ENCODE peak calls at places on chromosome 22, in seven cellular contexts. Z, X, U, K, O, C and L are unnamed samples.

GRCh38 chr22:44446483-44446882 is 51.5 kb downstream of the RTL6 start:
- DNase-seq in Z (no peak), X (no peak), U (no peak), K (peak), O (no peak), C (no peak), L (no peak)

GRCh38 chr22:44229331-44229730 is 48.6 kb downstream of the PARVG start:
- DNase-seq in Z (no peak), X (no peak), U (no peak), K (no peak), O (no peak), C (no peak), L (no peak)

GRCh38 chr22:20946080-20946986 is 20.7 kb upstream of the AIFM3 start:
- DNase-seq in Z (peak), X (peak), U (no peak), K (no peak), O (peak), C (no peak), L (no peak)

GRCh38 chr22:44046485-44047141 is 22.5 kb downstream of the PARVB start:
- DNase-seq in Z (no peak), X (no peak), U (no peak), K (no peak), O (no peak), C (no peak), L (no peak)

GRCh38 chr22:26674211-26675190 is 17.1 kb downstream of the MIAT start:
- DNase-seq in Z (no peak), X (no peak), U (no peak), K (no peak), O (no peak), C (no peak), L (no peak)

GRCh38 chr22:40026641-40027040 is 31.9 kb downstream of the FAM83F start:
- DNase-seq in Z (no peak), X (no peak), U (no peak), K (no peak), O (no peak), C (peak), L (no peak)

GRCh38 chr22:43998865-43999264 is 25.2 kb upstream of the PARVB start:
- DNase-seq in Z (no peak), X (no peak), U (no peak), K (no peak), O (no peak), C (no peak), L (no peak)

GRCh38 chr22:25728064-25728463 is 13.9 kb upstream of the MYO18B start:
- DNase-seq in Z (no peak), X (no peak), U (no peak), K (no peak), O (no peak), C (no peak), L (no peak)

GRCh38 chr22:31544481-31545480 is 48.4 kb downstream of the SFI1 start:
- DNase-seq in Z (no peak), X (no peak), U (no peak), K (no peak), O (no peak), C (no peak), L (no peak)

GRCh38 chr22:45546333-45547015 is 43.8 kb downstream of the FBLN1 start:
- DNase-seq in Z (no peak), X (no peak), U (no peak), K (no peak), O (no peak), C (no peak), L (no peak)

DNA sequence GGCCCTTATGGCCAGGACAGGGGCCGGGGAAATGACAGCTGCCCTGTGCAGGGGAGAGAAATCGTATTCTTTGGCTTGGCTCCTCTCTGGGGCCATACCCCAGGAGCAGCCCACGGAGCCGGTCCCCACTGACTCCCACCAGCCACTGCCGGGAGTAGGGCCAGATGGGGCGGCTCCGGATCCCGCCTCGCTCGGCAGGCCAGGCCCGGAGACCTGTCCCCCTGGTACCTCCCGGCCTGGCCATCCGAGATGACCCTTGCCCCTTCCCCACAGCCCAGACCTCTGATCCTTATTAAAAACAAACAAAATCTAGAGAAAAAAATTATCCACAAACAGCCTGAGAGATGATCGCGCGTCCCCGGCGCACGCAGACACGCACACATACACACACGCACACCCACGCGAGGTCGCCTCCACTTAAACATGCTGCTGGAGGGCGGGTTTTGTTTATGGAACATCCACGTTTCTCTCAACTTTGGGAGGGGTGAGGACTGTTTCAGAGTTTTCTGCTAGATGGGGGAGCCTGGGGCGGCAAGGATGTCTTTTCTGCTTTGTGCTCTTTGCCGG is 59.1 kb downstream of the IGLL1 start:
- DNase-seq in Z (no peak), X (no peak), U (no peak), K (no peak), O (peak), C (peak), L (peak)
- H3K4me2 ChIP-seq in Z (peak), X (peak), U (peak), K (peak), O (peak), C (peak), L (peak)

DNA sequence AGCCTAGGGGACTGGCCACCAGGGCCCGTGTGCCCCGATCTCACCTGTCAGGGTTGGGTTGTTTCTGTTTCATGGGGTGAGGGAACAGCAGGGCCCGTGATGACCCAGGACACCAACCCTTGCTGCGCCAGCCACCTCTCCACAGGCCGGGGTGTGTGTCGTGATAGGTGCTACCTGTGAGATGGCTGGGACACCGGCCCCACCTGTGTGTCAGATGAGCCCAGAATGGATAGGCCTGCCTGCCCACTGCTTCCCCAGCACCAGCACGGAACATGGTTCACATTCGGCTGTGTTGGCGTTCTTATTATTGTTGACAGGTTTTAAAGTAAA is 7.1 kb downstream of the CLDN5 start:
- DNase-seq in Z (no peak), X (no peak), U (no peak), K (no peak), O (no peak), C (no peak), L (no peak)
- H2AFZ ChIP-seq in Z (no peak), X (no peak), U (no peak), K (no peak), O (no peak), C (no peak), L (no peak)

GRCh38 chr22:46672731-46673130 is 52.5 kb downstream of the GRAMD4 start:
- DNase-seq in Z (no peak), X (no peak), U (no peak), K (no peak), O (peak), C (no peak), L (no peak)

GRCh38 chr22:46674906-46675305 is 54.7 kb downstream of the GRAMD4 start:
- DNase-seq in Z (no peak), X (no peak), U (no peak), K (no peak), O (no peak), C (no peak), L (no peak)

GRCh38 chr22:46673205-46673604 is 53.0 kb downstream of the GRAMD4 start:
- DNase-seq in Z (no peak), X (no peak), U (no peak), K (no peak), O (peak), C (no peak), L (no peak)

GRCh38 chr22:46674367-46674781 is 54.2 kb downstream of the GRAMD4 start:
- DNase-seq in Z (peak), X (no peak), U (no peak), K (no peak), O (no peak), C (no peak), L (no peak)

GRCh38 chr22:46673677-46674236 is 53.6 kb downstream of the GRAMD4 start:
- DNase-seq in Z (no peak), X (no peak), U (no peak), K (no peak), O (no peak), C (no peak), L (no peak)
- H3K4me2 ChIP-seq in Z (no peak), X (no peak), U (no peak), K (no peak), O (no peak), C (no peak), L (no peak)

DNA sequence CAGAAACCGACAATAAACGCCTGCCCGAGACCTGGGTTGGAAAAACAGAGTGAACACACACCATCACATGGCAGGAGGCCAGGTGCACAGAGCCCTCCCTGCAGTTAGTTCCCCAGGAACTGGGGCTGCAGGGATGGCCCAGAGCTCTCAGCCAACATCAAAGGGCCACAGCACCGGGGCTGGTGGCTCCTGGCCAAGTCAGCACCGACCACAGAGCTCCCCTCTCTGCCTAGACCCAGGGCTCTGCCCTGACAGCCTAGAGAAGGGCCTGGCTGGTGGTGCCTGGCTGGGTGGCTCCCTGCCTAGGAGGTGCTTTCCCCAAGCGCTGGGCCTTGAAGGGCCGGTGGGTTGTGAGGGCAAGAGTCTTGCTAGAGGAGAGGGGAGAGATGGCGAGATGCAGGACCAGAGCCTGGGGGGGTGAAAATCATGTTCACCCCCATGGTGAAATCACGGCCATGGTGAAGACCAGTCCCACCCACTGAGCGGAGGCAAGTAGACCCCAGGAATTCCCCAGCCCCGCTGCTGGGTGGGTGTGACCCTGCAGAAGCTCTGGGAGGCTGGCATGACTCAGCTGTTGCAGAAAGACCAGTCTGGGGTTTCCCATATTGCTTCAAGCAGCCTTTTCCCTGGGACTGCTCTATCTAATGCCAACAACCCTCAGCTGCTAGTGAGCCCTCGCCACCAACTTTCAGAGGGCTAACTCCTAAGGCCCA is 7.2 kb upstream of the BID start:
- DNase-seq in Z (peak), X (peak), U (no peak), K (no peak), O (peak), C (no peak), L (no peak)
- H2AFZ ChIP-seq in Z (no peak), X (no peak), U (no peak), K (no peak), O (no peak), C (no peak), L (no peak)

GRCh38 chr22:37292641-37293040 is 10.3 kb downstream of the CYTH4 start:
- DNase-seq in Z (no peak), X (no peak), U (no peak), K (no peak), O (no peak), C (no peak), L (no peak)

GRCh38 chr22:37288521-37288920 is 6.2 kb downstream of the CYTH4 start:
- DNase-seq in Z (no peak), X (no peak), U (no peak), K (no peak), O (no peak), C (no peak), L (no peak)

GRCh38 chr22:37289156-37289735 is 6.9 kb downstream of the CYTH4 start:
- DNase-seq in Z (no peak), X (no peak), U (no peak), K (no peak), O (no peak), C (no peak), L (no peak)

GRCh38 chr22:37291559-37292298 is 9.4 kb downstream of the CYTH4 start:
- DNase-seq in Z (no peak), X (no peak), U (no peak), K (no peak), O (no peak), C (no peak), L (no peak)

GRCh38 chr22:37290737-37291136 is 8.4 kb downstream of the CYTH4 start:
- DNase-seq in Z (no peak), X (peak), U (no peak), K (no peak), O (peak), C (no peak), L (no peak)
- H3K4me2 ChIP-seq in Z (no peak), X (no peak), U (peak), K (no peak), O (no peak), C (no peak), L (no peak)

GRCh38 chr22:49928185-49928495 is 9.7 kb downstream of the CRELD2 start:
- DNase-seq in Z (no peak), X (no peak), U (no peak), K (no peak), O (no peak), C (no peak), L (no peak)

GRCh38 chr22:49928571-49929552 is 10.4 kb downstream of the CRELD2 start:
- DNase-seq in Z (no peak), X (no peak), U (no peak), K (no peak), O (no peak), C (no peak), L (no peak)

GRCh38 chr22:49930596-49931412 is 12.4 kb downstream of the CRELD2 start:
- DNase-seq in Z (peak), X (peak), U (peak), K (peak), O (peak), C (peak), L (no peak)

GRCh38 chr22:49930128-49930527 is 11.7 kb downstream of the CRELD2 start:
- DNase-seq in Z (no peak), X (no peak), U (no peak), K (no peak), O (no peak), C (no peak), L (no peak)

DNA sequence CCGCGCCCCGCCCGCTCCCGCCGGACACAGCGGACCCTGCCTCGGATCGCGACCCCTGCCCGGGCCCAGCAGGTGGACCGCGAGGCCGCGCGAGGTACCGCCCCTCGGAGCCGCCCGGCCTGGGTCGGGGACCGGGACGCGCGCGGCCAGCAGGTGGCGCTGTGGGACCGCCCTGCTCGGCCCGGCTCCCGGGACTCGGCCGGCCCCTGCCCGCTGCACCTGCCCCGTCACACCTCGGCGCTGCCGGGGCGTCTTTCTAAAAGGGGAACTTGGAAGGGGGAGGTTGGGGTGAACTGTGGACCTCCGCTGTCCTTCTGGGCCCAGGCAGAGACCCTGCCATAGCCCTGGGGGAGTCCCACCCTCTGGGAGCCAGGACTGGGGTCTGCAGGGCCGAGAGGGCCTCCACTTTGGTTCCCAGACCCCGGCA is 11.1 kb downstream of the CRELD2 start:
- DNase-seq in Z (no peak), X (peak), U (no peak), K (peak), O (peak), C (peak), L (peak)
- H2AFZ ChIP-seq in Z (no peak), X (peak), U (no peak), K (no peak), O (no peak), C (no peak), L (peak)

GRCh38 chr22:28931844-28932561 is 48.6 kb downstream of the ZNRF3 start:
- DNase-seq in Z (no peak), X (no peak), U (no peak), K (no peak), O (no peak), C (no peak), L (no peak)

GRCh38 chr22:28935140-28935539 is 51.8 kb downstream of the ZNRF3 start:
- DNase-seq in Z (no peak), X (no peak), U (no peak), K (no peak), O (no peak), C (no peak), L (no peak)

GRCh38 chr22:28935713-28936112 is 52.3 kb downstream of the ZNRF3 start:
- DNase-seq in Z (no peak), X (no peak), U (no peak), K (no peak), O (no peak), C (no peak), L (no peak)

GRCh38 chr22:28934026-28934425 is 50.7 kb downstream of the ZNRF3 start:
- DNase-seq in Z (no peak), X (no peak), U (no peak), K (no peak), O (no peak), C (no peak), L (no peak)

DNA sequence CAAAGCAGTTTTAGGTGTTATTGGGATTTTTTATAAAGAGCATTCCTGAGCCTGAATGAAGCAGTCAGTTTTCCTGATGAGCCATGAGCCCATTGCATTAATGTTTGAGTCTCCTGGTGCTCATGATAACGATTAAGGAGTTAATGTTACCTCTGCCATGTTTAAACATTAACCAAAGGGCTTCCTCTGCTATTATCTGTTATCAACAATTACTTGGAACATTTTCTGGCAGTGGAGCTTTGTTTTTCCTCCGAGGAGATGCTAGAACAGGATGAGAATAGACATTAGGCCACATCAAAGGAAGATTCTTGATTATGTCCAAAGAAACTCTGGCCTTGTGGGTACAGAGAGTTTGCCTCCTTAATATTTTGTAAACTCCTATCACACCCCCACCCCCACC is 49.9 kb downstream of the ZNRF3 start:
- DNase-seq in Z (no peak), X (no peak), U (no peak), K (no peak), O (no peak), C (no peak), L (no peak)
- H3K4me2 ChIP-seq in Z (no peak), X (no peak), U (peak), K (no peak), O (no peak), C (no peak), L (no peak)

DNA sequence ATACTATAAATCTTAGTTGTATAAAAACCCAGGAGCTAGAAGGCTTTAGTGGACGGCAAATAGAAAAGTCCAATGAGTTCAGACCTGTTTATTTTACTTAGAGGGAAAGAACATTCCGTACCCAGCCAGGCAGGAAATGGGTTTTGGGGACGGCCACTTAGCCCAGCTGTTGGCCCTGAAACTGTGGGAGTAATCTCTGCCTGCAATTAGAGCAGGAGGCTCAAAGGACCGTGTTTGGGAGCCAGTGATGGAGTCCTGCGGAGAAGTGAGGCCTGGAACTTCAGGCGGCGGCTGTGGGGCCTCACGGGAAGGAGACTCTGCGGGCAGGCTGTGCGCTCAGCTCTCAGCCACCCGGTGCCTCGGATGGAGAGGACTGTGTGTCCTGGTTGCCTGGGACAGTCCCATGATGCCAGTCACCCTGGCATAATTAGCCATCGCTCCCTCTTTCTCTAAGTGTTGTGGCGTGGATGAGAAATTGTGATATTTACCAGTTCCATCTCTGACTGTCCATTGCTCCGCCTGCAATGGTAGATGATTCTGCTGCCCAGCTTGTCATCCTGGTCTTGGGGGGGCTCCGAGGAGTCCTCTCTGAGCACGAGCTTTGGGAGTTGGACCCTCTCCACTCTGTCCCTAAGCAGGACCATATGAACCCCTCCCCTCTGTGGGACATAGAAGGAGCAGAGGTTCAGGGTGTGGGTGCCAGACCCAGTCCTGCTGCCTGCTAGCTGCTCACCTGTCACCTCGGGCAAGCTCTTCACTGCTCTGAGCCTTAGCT is 530.3 kb downstream of the TBC1D22A start:
- DNase-seq in Z (no peak), X (no peak), U (no peak), K (no peak), O (no peak), C (no peak), L (no peak)
- H2AFZ ChIP-seq in Z (no peak), X (no peak), U (no peak), K (no peak), O (no peak), C (no peak), L (no peak)

GRCh38 chr22:50326225-50326958 is 420 bp downstream of the DENND6B start:
- DNase-seq in Z (no peak), X (no peak), U (no peak), K (no peak), O (no peak), C (no peak), L (no peak)

GRCh38 chr22:50327711-50328019 is 853 bp upstream of the DENND6B start:
- DNase-seq in Z (no peak), X (no peak), U (no peak), K (no peak), O (no peak), C (no peak), L (no peak)

GRCh38 chr22:50326959-50327710 is at the start of gene DENND6B:
- DNase-seq in Z (peak), X (peak), U (no peak), K (peak), O (peak), C (peak), L (peak)

GRCh38 chr22:50325444-50326224 is 1.2 kb downstream of the DENND6B start:
- DNase-seq in Z (no peak), X (no peak), U (no peak), K (no peak), O (no peak), C (no peak), L (no peak)

DNA sequence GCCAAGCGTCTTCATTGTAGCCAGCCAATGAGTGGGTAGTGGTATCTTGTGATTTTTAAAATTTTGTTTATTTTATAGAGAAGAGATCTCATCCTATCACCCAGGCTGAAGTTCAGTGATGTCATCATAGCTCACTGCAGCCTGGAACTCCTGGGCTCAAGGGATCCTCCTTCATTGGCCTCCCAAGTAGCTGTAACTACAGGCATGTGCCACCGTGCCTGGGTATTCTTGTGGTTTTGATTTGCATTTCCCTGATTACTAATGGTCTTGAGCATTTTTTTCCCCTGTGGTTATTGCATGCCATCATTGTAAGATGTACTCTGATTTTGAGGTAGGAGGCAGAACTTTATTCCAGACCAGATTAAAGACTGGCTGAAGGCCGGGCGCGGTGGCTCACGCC is 2.4 kb upstream of the DENND6B start:
- DNase-seq in Z (no peak), X (peak), U (no peak), K (no peak), O (peak), C (no peak), L (no peak)
- H3K4me2 ChIP-seq in Z (no peak), X (no peak), U (no peak), K (no peak), O (no peak), C (no peak), L (no peak)